ENCODE peak calls at places on chromosomes 16 and 17, in ten cellular contexts. L is fibroblast of the aortic adventitia; S is ovary; G is AG10803; U is lower leg skin; D is breast epithelium; F is CD8-positive, alpha-beta T cell; R is astrocyte of the spinal cord; Z is transverse colon; C is body of pancreas. T is an unnamed sample.
A peak's percentile ranks its signal among the peaks of the same experiment; 100 is the strongest.

GRCh38 chr17:10756604-10757003 is 26.8 kb upstream of the TMEM220 start:
- DNase-seq in S (no peak), Z (no peak), F (no peak), L (no peak), G (no peak), U (no peak), C (peak; percentile 24), D (no peak), R (no peak), T (no peak)

GRCh38 chr17:76000755-76001521 is at the start of gene CDK3:
- DNase-seq in C (peak; percentile 73), F (no peak), U (no peak), L (no peak), Z (peak; percentile 76), G (no peak), S (no peak), D (no peak), R (no peak), T (no peak)

GRCh38 chr17:49987290-49987585 is 7.8 kb downstream of the DLX3 start:
- DNase-seq in U (peak; percentile 72), S (peak; percentile 1), D (no peak), C (no peak), G (no peak), L (no peak), F (no peak), Z (no peak), R (no peak), T (no peak)

GRCh38 chr17:57369509-57369945 is 113.2 kb downstream of the MSI2 start:
- DNase-seq in U (no peak), G (peak; percentile 7), C (no peak), F (no peak), R (peak; percentile 26), S (no peak), D (no peak), Z (no peak), L (no peak), T (no peak)

GRCh38 chr16:5257462-5257861 is 159.9 kb upstream of the EEF2KMT start:
- DNase-seq in S (no peak), F (no peak), C (no peak), D (no peak), L (no peak), R (no peak), U (no peak), Z (no peak), G (no peak), T (no peak)

GRCh38 chr16:66365588-66365987 is 903 bp upstream of the CDH5 start:
- DNase-seq in R (peak; percentile 50), S (peak; percentile 74), L (peak; percentile 92), D (no peak), G (no peak), U (peak; percentile 94), C (no peak), Z (peak; percentile 26), F (no peak), T (no peak)

GRCh38 chr17:78960945-78961344 is 18.8 kb downstream of the LGALS3BP start:
- DNase-seq in U (no peak), Z (peak; percentile 22), F (no peak), S (no peak), R (no peak), D (no peak), G (peak; percentile 89), L (peak; percentile 70), C (no peak), T (no peak)

GRCh38 chr17:79841369-79842135 is 2.3 kb upstream of the CBX4 start:
- DNase-seq in U (no peak), L (no peak), S (peak; percentile 55), R (no peak), F (no peak), Z (no peak), C (no peak), D (no peak), G (no peak), T (no peak)

GRCh38 chr16:85058909-85059308 is 31.3 kb downstream of the KIAA0513 start:
- DNase-seq in L (no peak), D (no peak), U (no peak), R (no peak), C (no peak), F (no peak), S (no peak), Z (no peak), G (no peak), T (no peak)

GRCh38 chr16:85062728-85063336 is 35.2 kb downstream of the KIAA0513 start:
- DNase-seq in R (no peak), G (no peak), F (no peak), S (no peak), C (no peak), Z (no peak), D (no peak), L (no peak), U (no peak), T (no peak)

GRCh38 chr16:85062303-85062702 is 34.7 kb downstream of the KIAA0513 start:
- DNase-seq in L (no peak), U (no peak), C (no peak), R (no peak), G (no peak), F (no peak), S (no peak), Z (no peak), D (no peak), T (no peak)

GRCh38 chr16:85064186-85064585 is 36.6 kb downstream of the KIAA0513 start:
- DNase-seq in L (peak; percentile 30), R (no peak), F (no peak), D (no peak), S (no peak), C (no peak), U (no peak), Z (no peak), G (no peak), T (no peak)

DNA sequence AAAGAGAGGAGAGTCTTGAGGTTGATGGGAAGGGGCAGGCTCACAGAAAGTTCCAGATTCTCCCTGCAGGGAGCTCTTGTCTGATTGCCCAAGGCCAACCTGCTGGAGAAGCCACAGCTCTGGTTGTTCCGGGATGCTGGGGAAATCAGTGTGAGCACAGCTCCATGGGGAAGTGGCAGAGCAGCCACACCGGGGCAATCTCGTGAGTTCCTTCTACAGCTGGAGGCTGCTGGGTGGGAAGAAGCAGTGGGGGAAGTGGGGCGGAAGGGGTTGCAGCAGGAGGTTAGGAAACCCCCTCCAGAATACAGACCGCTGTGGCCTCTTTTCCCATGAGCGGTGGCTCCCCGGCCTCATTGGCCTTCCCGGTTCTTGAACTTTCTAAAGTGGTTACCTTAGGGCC is 34.0 kb downstream of the KIAA0513 start:
- DNase-seq in F (no peak), D (no peak), R (no peak), U (no peak), Z (peak; percentile 40), L (no peak), C (no peak), G (no peak), S (no peak), T (no peak)
- TF ChIP-seq CTCF in F (no peak), D (no peak), R (no peak), U (no peak), Z (no peak), L (no peak), C (no peak), G (no peak), S (no peak), T (no peak)

GRCh38 chr16:359871-360697 is 7.6 kb upstream of the AXIN1 start:
- DNase-seq in S (no peak), F (no peak), Z (peak; percentile 7), R (no peak), C (no peak), U (no peak), L (no peak), G (no peak), D (no peak), T (no peak)

GRCh38 chr16:363110-364090 is 6.9 kb downstream of the MRPL28 start:
- DNase-seq in L (no peak), C (no peak), Z (no peak), R (no peak), U (no peak), F (no peak), D (no peak), S (no peak), G (no peak), T (no peak)

GRCh38 chr16:360698-361336 is 8.3 kb upstream of the AXIN1 start:
- DNase-seq in F (no peak), G (no peak), L (no peak), Z (peak; percentile 5), U (no peak), C (no peak), S (no peak), R (no peak), D (no peak), T (no peak)

GRCh38 chr16:361341-361871 is 8.9 kb upstream of the AXIN1 start:
- DNase-seq in Z (no peak), D (no peak), F (no peak), L (no peak), U (no peak), C (no peak), R (no peak), G (no peak), S (no peak), T (no peak)

DNA sequence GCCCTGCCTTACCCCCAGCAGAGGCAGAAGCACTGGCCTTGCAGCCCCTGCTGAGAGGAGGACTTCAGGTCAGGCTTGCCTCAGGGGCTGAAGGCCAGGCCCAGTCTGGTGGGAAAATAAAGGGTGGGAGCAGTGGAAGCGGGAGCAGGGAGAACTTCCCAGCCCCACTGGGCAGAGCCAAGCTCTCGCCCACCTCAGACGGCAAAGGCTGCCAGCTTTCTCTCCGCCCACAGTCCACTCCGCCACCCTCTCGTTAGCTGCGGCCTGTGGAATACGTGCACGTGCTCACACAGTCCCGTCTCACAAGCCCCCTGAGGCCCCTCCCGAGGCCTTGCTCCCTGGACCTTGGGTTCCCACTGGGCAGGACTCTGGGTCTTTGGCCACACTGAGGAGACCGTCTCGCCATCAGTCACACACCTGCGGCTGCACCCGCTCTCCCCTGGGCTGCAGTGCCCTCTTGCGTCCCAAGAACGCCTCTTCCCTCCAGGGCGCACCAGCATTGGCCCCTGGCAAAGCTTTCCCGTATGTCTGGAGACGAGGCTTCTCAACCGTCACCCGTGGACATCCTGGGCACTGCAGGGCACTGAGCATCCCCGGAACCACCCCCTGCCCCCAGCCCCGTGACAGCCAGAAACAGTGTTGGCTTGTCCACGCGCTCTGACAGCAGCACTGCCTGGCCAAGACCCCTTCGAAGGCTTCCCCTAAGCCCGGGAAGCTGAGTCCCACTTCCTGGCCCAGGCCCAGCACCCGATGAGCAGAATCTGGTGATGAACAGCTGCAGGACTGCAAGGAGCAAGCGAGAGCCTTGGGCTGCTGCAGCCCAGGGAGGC is 8.3 kb downstream of the MRPL28 start:
- DNase-seq in R (peak; percentile 68), C (peak; percentile 86), U (no peak), S (peak; percentile 78), Z (peak; percentile 84), G (peak; percentile 64), F (peak; percentile 62), D (peak; percentile 78), L (peak; percentile 65), T (peak; percentile 80)
- TF ChIP-seq CTCF in R (peak; percentile 79), C (peak; percentile 79), U (no peak), S (no peak), Z (peak; percentile 80), G (peak; percentile 70), F (peak; percentile 80), D (peak; percentile 68), L (peak; percentile 80), T (peak; percentile 51)

GRCh38 chr16:22186517-22186916 is 19.6 kb upstream of the EEF2K start:
- DNase-seq in G (no peak), C (no peak), D (no peak), L (no peak), F (no peak), S (no peak), R (no peak), Z (no peak), U (no peak), T (no peak)

GRCh38 chr16:22181843-22182242 is 19.5 kb downstream of the SDR42E2 start:
- DNase-seq in R (no peak), U (no peak), C (no peak), F (no peak), D (no peak), Z (no peak), G (no peak), L (no peak), S (no peak), T (no peak)

GRCh38 chr16:22184615-22184968 is 21.5 kb upstream of the EEF2K start:
- DNase-seq in R (no peak), U (no peak), F (no peak), S (no peak), Z (peak; percentile 21), C (no peak), D (no peak), G (no peak), L (no peak), T (no peak)

GRCh38 chr16:22183335-22183734 is 21.0 kb downstream of the SDR42E2 start:
- DNase-seq in R (no peak), L (no peak), G (no peak), F (no peak), Z (no peak), S (no peak), C (no peak), D (no peak), U (no peak), T (no peak)

GRCh38 chr16:22183901-22184614 is 21.8 kb downstream of the SDR42E2 start:
- DNase-seq in F (no peak), C (no peak), G (no peak), S (no peak), L (no peak), R (no peak), U (no peak), D (no peak), Z (no peak), T (no peak)
- TF ChIP-seq CTCF in F (no peak), C (no peak), G (peak; percentile 19), S (no peak), L (peak; percentile 6), R (peak; percentile 30), U (no peak), D (no peak), Z (no peak), T (no peak)

GRCh38 chr16:57606147-57606846 is 22.1 kb upstream of the ADGRG1 start:
- DNase-seq in Z (no peak), L (no peak), D (no peak), C (no peak), F (no peak), R (no peak), U (no peak), G (no peak), S (no peak), T (no peak)
- TF ChIP-seq CTCF in Z (no peak), L (no peak), D (no peak), C (no peak), F (no peak), R (no peak), U (no peak), G (no peak), S (no peak), T (no peak)